ENCODE peak calls at places on chromosome 18, in eight cellular contexts. M, J, T, V, L, Z, O and G are unnamed samples.

GRCh38 chr18:48402953-48403352 is 6.2 kb downstream of the ZBTB7C start:
- DNase-seq in T (no peak), M (no peak), Z (no peak), O (no peak), L (no peak), J (no peak), V (no peak), G (no peak)

GRCh38 chr18:22342625-22343024 is 75.1 kb downstream of the CTAGE1 start:
- DNase-seq in J (peak), L (no peak), M (no peak), Z (no peak), T (no peak), V (no peak), O (no peak), G (peak)

GRCh38 chr18:28905509-28905908 is 728.6 kb upstream of the CDH2 start:
- DNase-seq in M (no peak), Z (no peak), T (no peak), L (no peak), V (no peak), O (no peak), J (no peak), G (no peak)

GRCh38 chr18:812673-813404 is 797 bp upstream of the YES1 start:
- DNase-seq in T (no peak), Z (peak), J (peak), V (peak), O (peak), L (no peak), M (peak), G (peak)

GRCh38 chr18:44945847-44946490 is 265.3 kb downstream of the SETBP1 start:
- DNase-seq in T (no peak), J (no peak), O (no peak), M (no peak), L (no peak), Z (no peak), V (no peak), G (no peak)

GRCh38 chr18:33745396-33745795 is 167.4 kb downstream of the ASXL3 start:
- DNase-seq in M (no peak), T (no peak), Z (no peak), V (no peak), J (no peak), L (no peak), O (no peak), G (no peak)

GRCh38 chr18:80157708-80158343 is 48.8 kb downstream of the ADNP2 start:
- DNase-seq in O (peak), T (no peak), J (peak), Z (peak), L (peak), M (peak), V (peak), G (peak)

GRCh38 chr18:31217455-31217854 is 54.8 kb upstream of the DSC1 start:
- DNase-seq in Z (no peak), L (no peak), V (no peak), M (no peak), T (no peak), J (no peak), O (no peak), G (no peak)

GRCh38 chr18:79786781-79787526 is 10.8 kb upstream of the KCNG2 start:
- DNase-seq in Z (no peak), M (no peak), O (no peak), T (no peak), J (no peak), V (no peak), L (no peak), G (no peak)

GRCh38 chr18:62372156-62372555 is 47.0 kb downstream of the TNFRSF11A start:
- DNase-seq in O (no peak), M (peak), T (no peak), L (no peak), J (no peak), V (no peak), Z (no peak), G (no peak)

GRCh38 chr18:74115046-74115445 is 32.6 kb downstream of the FBXO15 start:
- DNase-seq in M (no peak), V (no peak), T (no peak), J (no peak), L (no peak), O (no peak), Z (no peak), G (no peak)

GRCh38 chr18:53906681-53907080 is 317.8 kb downstream of the MBD2 start:
- DNase-seq in T (no peak), M (no peak), J (no peak), L (no peak), O (no peak), Z (no peak), V (no peak), G (no peak)

GRCh38 chr18:31825772-31826171 is 65.1 kb upstream of the SLC25A52 start:
- DNase-seq in M (no peak), Z (no peak), J (no peak), T (no peak), L (no peak), O (no peak), V (no peak), G (peak)

GRCh38 chr18:79489900-79490592 is 94.3 kb downstream of the NFATC1 start:
- DNase-seq in Z (no peak), M (no peak), T (no peak), V (no peak), L (no peak), O (no peak), J (no peak), G (peak)

GRCh38 chr18:46407471-46408166 is 249.4 kb downstream of the LOXHD1 start:
- DNase-seq in O (no peak), M (no peak), J (no peak), L (no peak), T (no peak), Z (no peak), V (no peak), G (peak)

GRCh38 chr18:46411191-46411590 is 245.8 kb downstream of the LOXHD1 start:
- DNase-seq in J (no peak), O (no peak), Z (no peak), L (no peak), T (no peak), V (no peak), M (no peak), G (no peak)

GRCh38 chr18:46405832-46406538 is 251.0 kb downstream of the LOXHD1 start:
- DNase-seq in J (no peak), M (no peak), Z (no peak), L (no peak), V (no peak), O (no peak), T (no peak), G (no peak)

GRCh38 chr18:46406539-46406932 is 250.5 kb downstream of the LOXHD1 start:
- DNase-seq in O (no peak), Z (no peak), J (no peak), V (no peak), M (no peak), T (no peak), L (no peak), G (no peak)

GRCh38 chr18:46408334-46408987 is 248.6 kb downstream of the LOXHD1 start:
- DNase-seq in J (no peak), Z (no peak), O (no peak), T (no peak), M (no peak), V (peak), L (peak), G (no peak)
- TF ChIP-seq CTCF in J (no peak), Z (peak), O (no peak), T (peak), M (no peak), V (no peak), L (peak), G (no peak)

GRCh38 chr18:71849407-71849806 is 694.7 kb downstream of the CBLN2 start:
- DNase-seq in V (no peak), T (no peak), Z (no peak), O (no peak), M (no peak), L (no peak), J (no peak), G (peak)
- TF ChIP-seq CTCF in V (no peak), T (no peak), Z (peak), O (no peak), M (no peak), L (no peak), J (no peak), G (no peak)

GRCh38 chr18:13103366-13103765 is 112.2 kb downstream of the CEP192 start:
- DNase-seq in V (no peak), M (no peak), O (no peak), J (no peak), Z (no peak), T (no peak), L (peak), G (no peak)
- TF ChIP-seq CTCF in V (no peak), M (no peak), O (peak), J (no peak), Z (no peak), T (peak), L (peak), G (peak)

DNA sequence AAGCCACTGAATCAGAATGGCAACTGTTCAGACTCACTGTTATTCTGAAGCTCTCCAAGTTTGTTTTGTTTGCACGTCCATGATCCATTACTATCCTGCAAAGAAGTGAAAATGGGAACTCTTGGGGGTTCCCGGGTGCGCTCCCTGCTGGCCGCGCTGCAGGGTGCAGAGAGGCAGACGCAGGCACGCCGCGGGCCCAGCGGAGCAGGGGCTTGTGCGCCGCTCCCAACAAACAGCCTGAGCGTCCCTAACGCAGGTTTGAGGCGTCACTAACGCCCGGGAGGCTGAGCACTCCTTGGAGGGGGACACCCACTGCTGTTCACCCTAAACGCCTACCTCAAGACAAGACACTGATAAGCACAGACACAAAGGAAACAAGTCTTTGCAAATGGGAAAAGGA is 14.3 kb upstream of the PIEZO2 start:
- DNase-seq in V (peak), M (no peak), T (peak), Z (no peak), O (no peak), J (no peak), L (no peak), G (peak)
- TF ChIP-seq CTCF in V (peak), M (peak), T (peak), Z (peak), O (no peak), J (peak), L (peak), G (peak)

GRCh38 chr18:11818486-11819203 is 32.6 kb upstream of the CHMP1B start:
- DNase-seq in J (no peak), T (no peak), Z (no peak), V (no peak), O (no peak), M (no peak), L (no peak), G (no peak)

GRCh38 chr18:11821208-11821607 is 30.0 kb upstream of the CHMP1B start:
- DNase-seq in V (no peak), J (no peak), O (no peak), M (no peak), Z (no peak), L (no peak), T (no peak), G (no peak)

GRCh38 chr18:11819938-11820337 is 31.3 kb upstream of the CHMP1B start:
- DNase-seq in Z (no peak), J (no peak), O (no peak), V (no peak), T (no peak), M (no peak), L (no peak), G (no peak)

GRCh38 chr18:11821643-11822237 is 29.5 kb upstream of the CHMP1B start:
- DNase-seq in T (no peak), Z (no peak), M (no peak), V (no peak), O (no peak), L (no peak), J (no peak), G (no peak)

DNA sequence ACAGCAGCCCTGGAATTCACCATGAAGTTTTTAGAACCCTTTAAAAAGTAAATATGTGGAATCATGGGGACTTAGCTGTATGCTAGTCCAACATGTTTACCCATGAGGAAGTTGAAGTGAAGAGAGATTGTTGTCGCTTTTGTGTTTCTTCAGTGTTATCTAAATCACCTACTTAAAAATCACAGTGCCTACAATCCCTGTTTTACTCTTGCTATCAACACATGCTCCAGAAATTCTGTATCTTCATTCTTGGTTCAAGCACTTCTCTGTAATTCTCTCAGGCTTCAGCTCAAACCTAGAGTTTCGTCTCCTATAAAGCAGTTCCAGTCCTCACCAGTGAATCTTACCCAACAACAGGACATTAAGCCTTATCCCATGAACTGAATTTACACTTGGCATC is 30.5 kb upstream of the CHMP1B start:
- DNase-seq in J (no peak), V (no peak), M (no peak), O (no peak), T (no peak), L (no peak), Z (no peak), G (no peak)
- TF ChIP-seq CTCF in J (no peak), V (no peak), M (no peak), O (no peak), T (no peak), L (no peak), Z (no peak), G (no peak)

GRCh38 chr18:58051765-58052460 is 7.9 kb downstream of the NEDD4L start:
- DNase-seq in V (peak), Z (no peak), M (peak), O (no peak), L (no peak), T (no peak), J (no peak), G (no peak)
- TF ChIP-seq CTCF in V (peak), Z (no peak), M (peak), O (no peak), L (peak), T (peak), J (no peak), G (no peak)

GRCh38 chr18:34817636-34818035 is 107.5 kb downstream of the DTNA start:
- DNase-seq in J (no peak), T (no peak), O (no peak), M (no peak), Z (no peak), V (no peak), L (no peak), G (no peak)

GRCh38 chr18:34820360-34820759 is 110.3 kb downstream of the DTNA start:
- DNase-seq in J (no peak), V (no peak), O (no peak), T (no peak), Z (no peak), M (no peak), L (no peak), G (no peak)

GRCh38 chr18:34818069-34818468 is 108.0 kb downstream of the DTNA start:
- DNase-seq in O (no peak), L (no peak), Z (no peak), V (no peak), M (no peak), T (no peak), J (no peak), G (no peak)

GRCh38 chr18:34816183-34816582 is 106.1 kb downstream of the DTNA start:
- DNase-seq in Z (no peak), L (no peak), O (no peak), M (no peak), V (no peak), J (no peak), T (no peak), G (no peak)

DNA sequence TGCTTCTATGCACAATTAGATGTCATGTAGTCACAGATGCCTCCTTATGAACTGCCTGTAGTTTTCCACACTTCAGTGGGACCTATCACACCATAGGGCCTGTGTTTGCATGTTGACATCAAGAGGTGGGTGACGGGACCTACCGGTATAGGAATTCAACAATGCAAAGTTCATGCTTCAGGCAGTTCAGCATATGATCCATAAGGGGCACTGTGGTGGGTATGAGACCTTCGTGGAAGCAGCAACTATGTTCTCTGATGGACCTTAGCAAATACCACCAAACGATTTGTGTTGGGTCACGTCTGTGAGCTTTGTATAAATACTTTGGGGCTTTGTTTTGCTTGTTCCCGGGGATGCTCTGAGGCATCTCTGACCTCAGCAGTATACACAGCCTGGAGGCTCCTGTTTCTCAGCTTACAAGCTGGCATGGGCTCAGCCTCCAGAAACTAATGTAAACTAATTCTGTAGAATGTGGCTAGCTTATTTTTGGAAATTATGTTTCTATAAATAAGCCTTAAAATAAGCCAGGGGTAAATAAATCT is 111.6 kb downstream of the DTNA start:
- DNase-seq in T (no peak), J (no peak), M (no peak), O (no peak), V (no peak), Z (no peak), L (no peak), G (no peak)
- TF ChIP-seq CTCF in T (no peak), J (no peak), M (no peak), O (no peak), V (no peak), Z (no peak), L (no peak), G (no peak)